ENCODE peak calls at places on chromosomes 5 and 9, in ten cellular contexts. Z is foreskin fibroblast, L is nephron progenitor cell, R is IMR-90, Y is left ventricle myocardium inferior, N is mucosa of descending colon, F is PC-9, I is lower lobe of right lung, B is D721Med, A is neural progenitor cell. W is an unnamed sample.

GRCh38 chr5:55604611-55605067 is 69.9 kb upstream of the PLPP1 start:
- DNase-seq in Z (peak; percentile 52), L (no peak), R (peak; percentile 86), Y (no peak), N (no peak), F (peak; percentile 44), I (no peak), B (no peak), A (peak; percentile 16), W (no peak)

GRCh38 chr5:139650689-139651501 is 2.7 kb downstream of the CXXC5 start:
- DNase-seq in Z (no peak), L (peak; percentile 56), R (no peak), Y (peak; percentile 75), N (peak; percentile 73), F (peak; percentile 70), I (peak; percentile 75), B (no peak), A (peak; percentile 83), W (no peak)

GRCh38 chr5:35341189-35341588 is 110.9 kb upstream of the PRLR start:
- DNase-seq in Z (no peak), L (no peak), R (no peak), Y (no peak), N (no peak), F (no peak), I (no peak), B (no peak), A (no peak), W (no peak)

GRCh38 chr5:173094012-173094661 is 38.0 kb downstream of the CREBRF start:
- DNase-seq in Z (peak; percentile 62), L (no peak), R (peak; percentile 94), Y (no peak), N (no peak), F (no peak), I (no peak), B (no peak), A (no peak), W (no peak)

GRCh38 chr9:82091610-82092009 is 103.0 kb downstream of the SPATA31D1 start:
- DNase-seq in Z (no peak), L (no peak), R (no peak), Y (no peak), N (no peak), F (no peak), I (no peak), B (no peak), A (no peak), W (peak; percentile 27)

GRCh38 chr5:14143843-14144585 is 872 bp downstream of the TRIO start:
- DNase-seq in Z (peak; percentile 24), L (peak; percentile 62), R (no peak), Y (peak; percentile 49), N (peak; percentile 79), F (peak; percentile 60), I (peak; percentile 77), B (no peak), A (peak; percentile 65), W (peak; percentile 60)

GRCh38 chr5:15834596-15835245 is 334.7 kb downstream of the FBXL7 start:
- DNase-seq in Z (peak; percentile 63), L (no peak), R (peak; percentile 91), Y (no peak), N (no peak), F (no peak), I (no peak), B (no peak), A (no peak), W (no peak)

GRCh38 chr5:41772071-41772470 is 98.2 kb downstream of the OXCT1 start:
- DNase-seq in Z (no peak), L (no peak), R (peak; percentile 40), Y (no peak), N (no peak), F (no peak), I (no peak), B (no peak), A (no peak), W (no peak)

GRCh38 chr9:131999692-132000551 is 79.7 kb downstream of the MED27 start:
- DNase-seq in Z (peak; percentile 50), L (no peak), R (peak; percentile 91), Y (no peak), N (no peak), F (no peak), I (no peak), B (no peak), A (no peak), W (no peak)

GRCh38 chr5:59542841-59543825 is 350.4 kb downstream of the PDE4D start:
- DNase-seq in Z (no peak), L (no peak), R (no peak), Y (peak; percentile 49), N (no peak), F (no peak), I (no peak), B (no peak), A (peak; percentile 16), W (no peak)

GRCh38 chr5:173645437-173645807 is 29.0 kb upstream of the BOD1 start:
- DNase-seq in Z (no peak), L (no peak), R (peak; percentile 38), Y (no peak), N (no peak), F (peak; percentile 24), I (peak; percentile 60), B (no peak), A (peak; percentile 59), W (no peak)

GRCh38 chr9:75624984-75625383 is 265.5 kb upstream of the PCSK5 start:
- DNase-seq in Z (no peak), L (no peak), R (no peak), Y (no peak), N (peak; percentile 56), F (peak; percentile 17), I (peak; percentile 49), B (no peak), A (no peak), W (no peak)

GRCh38 chr5:180591249-180591887 is at the start of gene SCGB3A1:
- DNase-seq in Z (no peak), L (peak; percentile 35), R (no peak), Y (no peak), N (no peak), F (no peak), I (peak; percentile 74), B (no peak), A (peak; percentile 31), W (peak; percentile 18)

DNA sequence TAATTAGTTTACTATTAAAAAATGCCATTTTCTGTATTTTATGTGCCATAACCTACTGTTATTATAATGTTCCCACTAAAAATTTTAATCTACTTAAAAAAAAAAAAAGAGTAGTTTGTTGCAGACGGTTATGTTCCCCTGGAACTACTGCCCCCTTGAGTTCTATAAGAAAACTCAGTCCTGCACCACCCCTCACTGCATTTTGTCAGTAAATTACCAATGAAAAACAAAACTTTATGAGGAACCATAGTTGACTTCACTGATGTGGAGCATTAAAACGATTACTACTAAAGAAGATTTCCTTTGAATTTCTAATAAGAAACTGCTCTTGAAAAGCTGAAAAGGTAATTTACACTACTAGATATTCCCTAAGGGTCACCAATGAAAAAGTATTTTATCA is 288.7 kb downstream of the FBXL17 start:
- DNase-seq in Z (no peak), L (no peak), R (peak; percentile 47), Y (no peak), N (no peak), F (no peak), I (no peak), B (no peak), A (peak; percentile 20), W (peak; percentile 11)
- TF ChIP-seq CTCF in Z (peak; percentile 42), L (peak; percentile 69), R (peak; percentile 54), Y (peak; percentile 45), N (no peak), F (peak; percentile 52), I (peak; percentile 29), B (peak; percentile 57), A (peak; percentile 80), W (peak; percentile 1)

GRCh38 chr5:169913479-169913878 is 66.8 kb downstream of the INSYN2B start:
- DNase-seq in Z (no peak), L (no peak), R (no peak), Y (no peak), N (no peak), F (no peak), I (no peak), B (no peak), A (no peak), W (no peak)
- TF ChIP-seq CTCF in Z (no peak), L (no peak), R (no peak), Y (no peak), N (no peak), F (no peak), I (no peak), B (no peak), A (no peak), W (no peak)

GRCh38 chr9:71769175-71770165 is 1.2 kb upstream of the CEMIP2 start:
- DNase-seq in Z (peak; percentile 41), L (peak; percentile 80), R (no peak), Y (peak; percentile 86), N (peak; percentile 94), F (peak; percentile 84), I (peak; percentile 91), B (no peak), A (peak; percentile 94), W (peak; percentile 40)
- TF ChIP-seq CTCF in Z (peak; percentile 1), L (no peak), R (peak; percentile 16), Y (peak; percentile 22), N (peak; percentile 17), F (peak; percentile 63), I (peak; percentile 15), B (peak; percentile 22), A (peak; percentile 36), W (no peak)

GRCh38 chr5:78890663-78891379 is 94.3 kb downstream of the ARSB start:
- DNase-seq in Z (no peak), L (no peak), R (no peak), Y (no peak), N (no peak), F (no peak), I (no peak), B (no peak), A (no peak), W (no peak)

GRCh38 chr5:78887384-78888118 is 97.6 kb downstream of the ARSB start:
- DNase-seq in Z (no peak), L (no peak), R (peak; percentile 25), Y (no peak), N (no peak), F (no peak), I (no peak), B (no peak), A (no peak), W (peak; percentile 49)

GRCh38 chr5:78889759-78890158 is 95.4 kb downstream of the ARSB start:
- DNase-seq in Z (peak; percentile 71), L (no peak), R (peak; percentile 88), Y (no peak), N (no peak), F (no peak), I (no peak), B (no peak), A (no peak), W (no peak)

GRCh38 chr5:78888580-78889187 is 96.4 kb downstream of the ARSB start:
- DNase-seq in Z (no peak), L (no peak), R (no peak), Y (peak; percentile 58), N (peak; percentile 54), F (no peak), I (peak; percentile 45), B (no peak), A (no peak), W (no peak)

DNA sequence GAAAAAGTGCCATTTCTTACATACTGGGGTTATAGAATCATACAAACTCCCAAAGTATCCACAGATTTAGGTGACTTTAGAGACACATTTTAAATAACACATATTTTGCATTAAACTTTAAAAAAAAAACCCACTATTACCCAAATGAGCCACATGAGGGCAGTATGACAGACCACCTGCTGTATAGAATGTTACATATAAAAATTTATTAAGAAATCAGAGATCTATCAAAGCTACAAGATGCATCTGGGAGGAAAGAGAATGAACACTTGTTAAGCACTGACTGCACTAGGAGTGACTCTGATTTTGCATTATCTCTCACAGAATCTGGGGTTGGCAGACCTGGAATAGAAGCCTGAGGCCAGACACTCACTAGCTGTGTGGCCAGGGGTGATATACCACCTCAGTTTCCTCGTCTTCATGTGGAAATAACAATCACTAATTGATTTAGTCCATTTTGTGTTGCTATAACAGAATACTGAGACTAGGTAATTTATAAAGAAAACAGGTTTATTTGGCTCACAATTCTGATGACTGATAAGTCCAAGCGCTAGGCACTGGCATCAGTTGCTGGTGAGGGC is 98.4 kb downstream of the ARSB start:
- DNase-seq in Z (no peak), L (no peak), R (peak; percentile 23), Y (no peak), N (no peak), F (no peak), I (no peak), B (no peak), A (no peak), W (no peak)
- TF ChIP-seq CTCF in Z (peak; percentile 65), L (peak; percentile 45), R (peak; percentile 63), Y (peak; percentile 68), N (no peak), F (peak; percentile 82), I (peak; percentile 59), B (peak; percentile 55), A (peak; percentile 62), W (peak; percentile 31)

W was measured in GM13976.